ENCODE peak calls at places on chromosomes 5 and 9, in five cellular contexts. R is HEK293T; F is stimulated activated CD4-positive, alpha-beta T cell treated with anti-CD3 and anti-CD28 coated beads, Interleukin-2, amount 100 ng/mL, for 48 hours; P is nephron progenitor cell; I is GM23248. Q is an unnamed sample.

GRCh38 chr5:32505718-32506117 is 61.2 kb upstream of the ZFR start:
- DNase-seq in I (peak; percentile 73), F (no peak), P (no peak), R (no peak), Q (peak; percentile 91)

GRCh38 chr5:122458278-122458872 is 146.3 kb downstream of the SNCAIP start:
- DNase-seq in I (peak; percentile 49), P (no peak), R (peak; percentile 33), F (no peak), Q (peak; percentile 32)

GRCh38 chr5:134638760-134639201 is 6.2 kb upstream of the SAR1B start:
- DNase-seq in F (no peak), R (no peak), P (no peak), I (no peak), Q (no peak)

GRCh38 chr9:112046181-112046580 is 128.9 kb downstream of the SUSD1 start:
- DNase-seq in F (no peak), P (no peak), I (peak; percentile 86), R (no peak), Q (peak; percentile 69)

GRCh38 chr9:14661421-14662059 is 31.7 kb downstream of the ZDHHC21 start:
- DNase-seq in R (peak; percentile 6), P (no peak), I (peak; percentile 58), F (no peak), Q (peak; percentile 62)

GRCh38 chr9:110125207-110125751 is 82.7 kb downstream of the C9orf152 start:
- DNase-seq in R (no peak), P (peak; percentile 76), I (peak; percentile 90), F (no peak), Q (peak; percentile 99)

GRCh38 chr5:169099801-169100734 is 200.9 kb downstream of the SLIT3 start:
- DNase-seq in P (no peak), I (peak; percentile 69), R (no peak), F (no peak), Q (peak; percentile 49)

GRCh38 chr5:142722896-142723295 is 37.0 kb upstream of the FGF1 start:
- DNase-seq in P (no peak), I (no peak), F (no peak), R (no peak), Q (no peak)

GRCh38 chr5:15694694-15695093 is 194.7 kb downstream of the FBXL7 start:
- DNase-seq in F (no peak), I (peak; percentile 26), P (no peak), R (no peak), Q (peak; percentile 65)

GRCh38 chr9:127786773-127787123 is 914 bp downstream of the CDK9 start:
- DNase-seq in F (no peak), I (peak; percentile 70), P (no peak), R (no peak), Q (peak; percentile 51)

GRCh38 chr5:172683696-172684464 is 42.8 kb downstream of the NEURL1B start:
- DNase-seq in P (peak; percentile 75), R (no peak), F (peak; percentile 24), I (no peak), Q (no peak)

GRCh38 chr5:37495668-37496067 is 116.5 kb downstream of the WDR70 start:
- DNase-seq in F (no peak), P (no peak), R (no peak), I (peak; percentile 88), Q (peak; percentile 37)

GRCh38 chr5:67528953-67529352 is 332.4 kb upstream of the CD180 start:
- DNase-seq in F (no peak), I (no peak), P (peak; percentile 47), R (no peak), Q (no peak)

GRCh38 chr9:101530076-101530711 is 3.5 kb upstream of the RNF20 start:
- DNase-seq in F (peak; percentile 59), R (peak; percentile 61), I (peak; percentile 82), P (peak; percentile 70), Q (peak; percentile 82)

GRCh38 chr5:163408311-163408923 is 29.0 kb upstream of the CCNG1 start:
- DNase-seq in I (peak; percentile 73), F (peak; percentile 47), R (peak; percentile 53), P (peak; percentile 73), Q (peak; percentile 88)

GRCh38 chr5:132435891-132436290 is 54.7 kb downstream of the IRF1 start:
- DNase-seq in F (no peak), R (no peak), P (no peak), I (no peak), Q (no peak)

Q was measured in fibroblast of the aortic adventitia.